ENCODE peak calls at places on chromosomes 16 and 17, in nine cellular contexts. O is fibroblast of lung, D is fibroblast of mammary gland, C is OCI-LY7, V is tibial nerve, L is body of pancreas, W is tibial artery, B is Caco-2, G is cardiac fibroblast. J is an unnamed sample.

GRCh38 chr16:54171855-54172537 is 114.6 kb downstream of the IRX3 start:
- DNase-seq in O (peak; percentile 90), D (peak; percentile 37), C (no peak), V (no peak), L (peak; percentile 41), W (no peak), B (peak; percentile 76), G (peak; percentile 40), J (peak; percentile 47)

GRCh38 chr17:39920218-39921210 is 2.1 kb upstream of the GSDMB start:
- DNase-seq in O (no peak), D (no peak), C (no peak), V (no peak), L (no peak), W (no peak), B (no peak), G (no peak), J (no peak)

GRCh38 chr17:66855204-66855603 is 20.3 kb downstream of the CACNG5 start:
- DNase-seq in O (no peak), D (no peak), C (no peak), V (no peak), L (no peak), W (no peak), B (no peak), G (peak; percentile 3), J (no peak)

GRCh38 chr17:57868007-57868774 is 18.3 kb upstream of the MRPS23 start:
- DNase-seq in O (peak; percentile 95), D (peak; percentile 95), C (peak; percentile 85), V (peak; percentile 68), L (peak; percentile 74), W (peak; percentile 93), B (no peak), G (peak; percentile 86), J (peak; percentile 76)

GRCh38 chr17:70021726-70022125 is 53.3 kb upstream of the KCNJ16 start:
- DNase-seq in O (peak; percentile 47), D (peak; percentile 5), C (no peak), V (no peak), L (no peak), W (no peak), B (no peak), G (no peak), J (no peak)

GRCh38 chr16:31078597-31079341 is 4.5 kb downstream of the ZNF646 start:
- DNase-seq in O (no peak), D (no peak), C (no peak), V (no peak), L (no peak), W (no peak), B (no peak), G (no peak), J (no peak)

GRCh38 chr16:84823484-84823883 is 3.7 kb downstream of the CRISPLD2 start:
- DNase-seq in O (no peak), D (peak; percentile 93), C (no peak), V (no peak), L (no peak), W (peak; percentile 81), B (no peak), G (peak; percentile 72), J (no peak)

GRCh38 chr17:52678211-52678610 is 519.7 kb upstream of the CA10 start:
- DNase-seq in O (no peak), D (no peak), C (no peak), V (no peak), L (no peak), W (no peak), B (peak; percentile 69), G (no peak), J (no peak)

GRCh38 chr17:39450051-39450450 is 1.0 kb downstream of the MED1 start:
- DNase-seq in O (no peak), D (peak; percentile 16), C (no peak), V (no peak), L (no peak), W (no peak), B (no peak), G (no peak), J (no peak)

GRCh38 chr17:68585643-68586042 is 15.5 kb downstream of the FAM20A start:
- DNase-seq in O (no peak), D (no peak), C (no peak), V (no peak), L (no peak), W (no peak), B (no peak), G (no peak), J (no peak)

GRCh38 chr17:45640141-45640850 is 143.8 kb upstream of the CRHR1 start:
- DNase-seq in O (peak; percentile 58), D (peak; percentile 76), C (peak; percentile 75), V (peak; percentile 60), L (peak; percentile 76), W (peak; percentile 73), B (peak; percentile 82), G (peak; percentile 81), J (peak; percentile 14)

GRCh38 chr17:37570527-37571093 is 38.6 kb downstream of the SYNRG start:
- DNase-seq in O (peak; percentile 72), D (peak; percentile 65), C (peak; percentile 57), V (no peak), L (peak; percentile 48), W (no peak), B (peak; percentile 71), G (peak; percentile 59), J (peak; percentile 10)

GRCh38 chr16:24834459-24835335 is 11.1 kb upstream of the SLC5A11 start:
- DNase-seq in O (peak; percentile 19), D (peak; percentile 53), C (peak; percentile 38), V (no peak), L (no peak), W (no peak), B (peak; percentile 56), G (peak; percentile 58), J (no peak)

GRCh38 chr17:78397681-78398101 is 19.2 kb downstream of the PGS1 start:
- DNase-seq in O (peak; percentile 82), D (peak; percentile 38), C (no peak), V (no peak), L (no peak), W (peak; percentile 77), B (no peak), G (peak; percentile 70), J (no peak)

GRCh38 chr17:80474933-80475915 is 1.2 kb downstream of the NPTX1 start:
- DNase-seq in O (no peak), D (no peak), C (no peak), V (no peak), L (no peak), W (no peak), B (no peak), G (no peak), J (no peak)
- H3K4me3 ChIP-seq in O (peak overlapping the region; percentile 59), D (no peak overlapping the region), C (peak overlapping the region; percentile 25), V (peak overlapping the region; percentile 36), L (no peak overlapping the region), W (peak overlapping the region; percentile 36), B (peak overlapping the region; percentile 26), G (no peak overlapping the region), J (no peak overlapping the region)

GRCh38 chr17:44137891-44138709 is 3.6 kb upstream of the HROB start:
- DNase-seq in O (peak; percentile 99), D (peak; percentile 100), C (no peak), V (peak; percentile 66), L (peak; percentile 68), W (peak; percentile 96), B (peak; percentile 92), G (peak; percentile 99), J (peak; percentile 99)
- H3K4me3 ChIP-seq in O (peak overlapping the region; percentile 23), D (peak overlapping the region; percentile 28), C (no peak overlapping the region), V (peak overlapping the region; percentile 3), L (no peak overlapping the region), W (peak overlapping the region; percentile 17), B (peak overlapping the region; percentile 31), G (peak overlapping the region; percentile 8), J (peak overlapping the region; percentile 26)

GRCh38 chr16:27233731-27234130 is 30.4 kb downstream of the KDM8 start:
- DNase-seq in O (no peak), D (no peak), C (peak; percentile 44), V (no peak), L (no peak), W (peak; percentile 28), B (no peak), G (no peak), J (no peak)

GRCh38 chr16:27232875-27233605 is 29.7 kb downstream of the KDM8 start:
- DNase-seq in O (no peak), D (no peak), C (peak; percentile 53), V (no peak), L (no peak), W (peak; percentile 53), B (no peak), G (no peak), J (no peak)

GRCh38 chr16:27234603-27235002 is 31.3 kb downstream of the KDM8 start:
- DNase-seq in O (no peak), D (no peak), C (no peak), V (no peak), L (no peak), W (peak; percentile 57), B (no peak), G (no peak), J (no peak)

GRCh38 chr16:27235055-27235937 is 32.0 kb downstream of the KDM8 start:
- DNase-seq in O (peak; percentile 88), D (peak; percentile 92), C (peak; percentile 78), V (peak; percentile 88), L (peak; percentile 67), W (peak; percentile 91), B (no peak), G (peak; percentile 96), J (peak; percentile 52)

DNA sequence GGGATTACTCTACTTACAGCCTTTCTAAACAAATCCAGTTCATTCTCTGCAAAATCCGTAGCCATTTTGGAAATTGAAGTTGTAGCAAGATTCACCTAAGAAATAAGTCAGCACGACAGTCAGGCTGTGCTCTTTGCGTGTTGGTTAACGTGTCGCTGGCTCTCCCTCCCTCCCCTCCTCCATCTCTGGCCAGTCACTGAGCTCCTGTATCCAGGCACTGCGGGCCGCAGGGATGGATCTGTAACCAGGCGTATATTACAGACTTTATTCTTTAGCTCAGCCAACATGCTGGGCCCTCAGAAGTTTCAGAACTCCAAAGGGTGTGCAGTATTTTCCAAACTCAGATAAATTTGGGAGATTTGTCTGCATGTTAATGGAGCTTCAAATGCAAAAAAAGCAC is 30.8 kb downstream of the KDM8 start:
- DNase-seq in O (no peak), D (no peak), C (no peak), V (no peak), L (no peak), W (peak; percentile 38), B (no peak), G (no peak), J (no peak)
- H3K4me3 ChIP-seq in O (no peak overlapping the region), D (no peak overlapping the region), C (no peak overlapping the region), V (no peak overlapping the region), L (no peak overlapping the region), W (no peak overlapping the region), B (no peak overlapping the region), G (no peak overlapping the region), J (no peak overlapping the region)

DNA sequence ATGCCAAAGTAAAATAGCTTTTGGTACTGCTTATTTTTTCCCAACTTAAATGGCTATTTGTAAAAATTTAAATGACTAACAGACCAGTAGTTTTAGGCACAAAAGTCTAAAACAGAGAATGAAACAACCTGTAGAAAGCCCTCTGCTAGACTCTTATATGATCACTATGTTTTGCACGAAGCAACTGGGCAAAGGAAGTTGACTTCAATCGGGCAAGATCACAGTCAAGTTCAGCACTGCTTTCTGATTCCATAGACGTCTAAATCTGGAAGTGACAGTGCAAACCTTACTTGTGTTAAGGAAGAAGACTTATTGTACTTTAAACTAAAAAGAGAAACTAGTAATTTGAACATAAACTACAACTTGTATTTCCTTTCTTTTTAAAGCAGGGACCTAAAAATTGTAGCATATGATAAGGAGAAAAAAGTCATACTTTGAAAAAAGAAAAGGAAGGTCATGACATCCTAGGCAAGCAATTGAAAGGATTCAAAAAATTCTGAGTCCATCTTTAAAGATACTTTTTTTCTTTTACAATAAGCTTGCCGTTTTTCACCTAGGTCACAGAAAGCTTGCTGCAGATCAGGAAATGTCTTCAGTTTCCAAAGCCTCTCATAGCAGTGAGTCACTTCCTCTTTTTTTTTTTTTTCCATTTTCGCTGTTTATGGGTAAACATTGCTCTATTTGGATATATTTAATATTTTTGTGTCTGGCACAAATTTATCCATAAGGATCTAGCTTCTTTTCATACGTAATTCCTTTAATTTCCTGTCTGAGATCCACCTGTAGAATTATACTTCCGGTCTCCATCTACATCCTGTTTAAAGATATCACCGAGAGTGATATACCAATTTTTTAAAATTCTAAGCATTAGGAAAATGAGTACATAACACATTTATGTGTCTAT is 134.8 kb downstream of the SKAP1 start:
- DNase-seq in O (no peak), D (peak; percentile 3), C (peak; percentile 63), V (no peak), L (no peak), W (no peak), B (no peak), G (peak; percentile 53), J (no peak)
- H3K4me3 ChIP-seq in O (no peak overlapping the region), D (no peak overlapping the region), C (peak overlapping the region; percentile 10), V (peak overlapping the region; percentile 12), L (no peak overlapping the region), W (no peak overlapping the region), B (no peak overlapping the region), G (no peak overlapping the region), J (no peak overlapping the region)

J was measured in skeletal muscle cell.